ENCODE peak calls at places on chromosome X, in four cellular contexts. E is CD8-positive, alpha-beta T cell; R is testis; P is tibial artery. C is an unnamed sample. For H3K4me1, the result is how much of the 10 kb centered on the place peaks cover.

GRCh38 chrX:130770615-130771014 is 132.4 kb downstream of the ENOX2 start:
- DNase-seq in E (no peak), R (no peak), P (no peak), C (no peak)

GRCh38 chrX:153886915-153887314 is 942 bp upstream of the L1CAM start:
- DNase-seq in P (no peak), R (no peak), E (no peak), C (no peak)

GRCh38 chrX:72142094-72142843 is 10.6 kb upstream of the RTL5 start:
- DNase-seq in R (no peak), E (no peak), P (no peak), C (no peak)

GRCh38 chrX:69556094-69557011 is 52.2 kb downstream of the NALF2 start:
- DNase-seq in R (peak), P (no peak), E (no peak), C (peak)

GRCh38 chrX:26649534-26649933 is 433.6 kb downstream of the MAGEB5 start:
- DNase-seq in R (peak), E (no peak), P (no peak), C (no peak)

GRCh38 chrX:47958943-47959342 is 44.8 kb downstream of the ZNF182 start:
- DNase-seq in P (no peak), E (no peak), R (no peak), C (no peak)

GRCh38 chrX:118536204-118536603 is 40.6 kb downstream of the DOCK11 start:
- DNase-seq in E (no peak), P (no peak), R (no peak), C (no peak)

GRCh38 chrX:131675596-131676194 is 131.8 kb downstream of the OR13H1 start:
- DNase-seq in R (no peak), P (no peak), E (no peak), C (no peak)

GRCh38 chrX:108070891-108071290 is 20.5 kb downstream of the PSMD10 start:
- DNase-seq in R (no peak), P (no peak), E (no peak), C (no peak)

GRCh38 chrX:9670136-9670905 is 95.3 kb downstream of the GPR143 start:
- DNase-seq in E (no peak), R (no peak), P (no peak), C (no peak)

GRCh38 chrX:155767101-155767878 is 113.9 kb upstream of the VAMP7 start:
- DNase-seq in P (peak), E (no peak), R (peak), C (peak)

GRCh38 chrX:133994576-133994975 is 9.2 kb upstream of the GPC3 start:
- DNase-seq in E (no peak), R (no peak), P (no peak), C (no peak)

GRCh38 chrX:2538016-2538415 is 37.2 kb upstream of the DHRSX start:
- DNase-seq in R (no peak), P (no peak), E (no peak), C (no peak)

GRCh38 chrX:46029777-46030176 is 515.4 kb downstream of the ZNF674 start:
- DNase-seq in E (no peak), P (no peak), R (no peak), C (no peak)

GRCh38 chrX:51804741-51805140 is 61.5 kb downstream of the GSPT2 start:
- DNase-seq in P (no peak), R (no peak), E (no peak), C (no peak)

GRCh38 chrX:80181079-80181478 is 166.5 kb downstream of the TBX22 start:
- DNase-seq in R (peak), P (no peak), E (no peak), C (no peak)

GRCh38 chrX:154096140-154097002 is 1.1 kb downstream of the MECP2 start:
- DNase-seq in E (no peak), P (peak), R (no peak), C (no peak)

GRCh38 chrX:107684956-107685385 is 56.7 kb downstream of the PRPS1 start:
- DNase-seq in R (peak), P (peak), E (no peak), C (peak)

GRCh38 chrX:133321441-133321840 is 93.8 kb downstream of the GPC4 start:
- DNase-seq in R (no peak), P (no peak), E (no peak), C (no peak)

GRCh38 chrX:107482046-107482445 is 32.6 kb downstream of the FRMPD3 start:
- DNase-seq in P (no peak), R (no peak), E (no peak), C (no peak)

GRCh38 chrX:19683817-19684216 is 168.5 kb upstream of the MAP3K15 start:
- DNase-seq in E (no peak), P (no peak), R (no peak), C (no peak)

GRCh38 chrX:47814853-47815252 is 21.8 kb upstream of the ZNF81 start:
- DNase-seq in R (peak), E (no peak), P (no peak), C (no peak)

GRCh38 chrX:56564182-56564885 is 907 bp downstream of the UBQLN2 start:
- DNase-seq in R (peak), E (no peak), P (no peak), C (no peak)

GRCh38 chrX:28586891-28587635 is at the start of gene IL1RAPL1:
- DNase-seq in P (no peak), E (no peak), R (peak), C (no peak)

GRCh38 chrX:16869393-16870094 is 618 bp downstream of the RBBP7 start:
- DNase-seq in R (peak), P (peak), E (peak), C (no peak)

GRCh38 chrX:24371391-24371972 is 11.0 kb downstream of the SUPT20HL1 start:
- DNase-seq in P (peak), E (peak), R (peak), C (peak)

GRCh38 chrX:16002185-16002584 is 121.2 kb upstream of the GRPR start:
- DNase-seq in P (no peak), R (no peak), E (no peak), C (no peak)

GRCh38 chrX:10597871-10598270 is 22.5 kb downstream of the MID1 start:
- DNase-seq in E (no peak), R (no peak), P (no peak), C (no peak)

DNA sequence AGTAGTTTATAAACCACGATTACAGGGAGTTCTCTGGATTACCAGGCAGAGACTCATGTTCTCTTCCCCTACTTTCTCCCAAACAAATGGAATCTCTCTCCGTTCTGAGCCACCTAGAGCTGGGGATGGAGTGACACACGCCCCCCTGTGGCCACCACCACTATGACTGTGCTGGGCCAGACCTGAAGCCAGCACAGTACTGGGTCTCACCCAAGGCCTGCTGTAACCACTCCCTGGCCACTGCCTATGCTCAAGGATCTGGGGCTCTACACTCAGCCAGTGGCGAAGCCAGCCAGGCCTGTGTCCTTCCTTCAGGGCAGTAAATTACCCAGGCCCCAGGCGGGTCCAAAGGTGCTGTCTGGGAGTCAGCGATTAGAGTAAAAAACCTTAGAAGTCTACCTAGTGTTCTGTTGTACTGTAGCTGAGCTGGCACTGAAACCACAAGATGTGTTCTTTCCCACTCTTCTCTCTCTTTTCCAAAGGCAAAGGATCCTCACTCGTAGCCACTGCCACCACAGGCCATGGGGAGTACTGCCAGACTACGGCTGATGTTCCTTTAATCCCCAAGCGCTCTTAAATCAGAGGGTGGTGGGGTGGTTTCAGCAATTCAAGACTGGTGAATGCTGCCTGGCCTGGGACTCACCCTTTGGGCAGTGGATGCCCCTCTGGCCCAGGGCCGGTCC is 412.2 kb upstream of the ARX start:
- DNase-seq in R (no peak), P (no peak), E (no peak), C (no peak)
- TF ChIP-seq CTCF in R (no peak), P (no peak), E (no peak), C (no peak)

GRCh38 chrX:40090961-40091360 is 6.8 kb downstream of the BCOR start:
- DNase-seq in P (no peak), R (no peak), E (no peak), C (no peak)
- H3K4me1 ChIP-seq in P (under half), R (under half), E (half or more), C (under half)

DNA sequence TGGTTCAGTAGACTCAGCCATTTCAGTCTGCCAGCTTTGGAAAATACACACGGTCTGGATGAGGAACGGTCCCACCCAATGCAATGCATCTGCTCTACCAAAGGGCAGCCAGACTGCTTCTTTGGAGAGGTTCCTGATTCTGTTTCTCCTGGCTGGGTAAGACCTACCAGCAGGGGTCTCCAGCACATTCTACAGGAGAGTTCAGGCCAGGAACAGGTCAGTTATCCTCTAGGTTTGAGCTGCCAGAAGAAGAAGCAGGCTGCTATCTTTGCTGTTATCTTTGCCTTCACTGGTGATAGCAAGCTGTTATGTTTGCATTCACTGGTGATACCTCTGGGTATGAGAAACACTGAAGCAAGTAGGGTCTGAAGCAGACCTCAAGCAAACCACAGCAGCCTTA is 45.5 kb upstream of the PBDC1 start:
- DNase-seq in P (no peak), E (no peak), R (no peak), C (no peak)
- TF ChIP-seq CTCF in P (no peak), E (no peak), R (no peak), C (no peak)

GRCh38 chrX:13414006-13414647 is 94.3 kb upstream of the ATXN3L start:
- DNase-seq in R (no peak), E (no peak), P (no peak), C (no peak)

GRCh38 chrX:13419276-13419675 is 99.4 kb upstream of the ATXN3L start:
- DNase-seq in E (no peak), R (no peak), P (no peak), C (no peak)

GRCh38 chrX:13418126-13419091 is 98.6 kb upstream of the ATXN3L start:
- DNase-seq in P (no peak), R (no peak), E (no peak), C (no peak)

GRCh38 chrX:13412208-13412600 is 92.4 kb upstream of the ATXN3L start:
- DNase-seq in P (no peak), R (no peak), E (no peak), C (no peak)

DNA sequence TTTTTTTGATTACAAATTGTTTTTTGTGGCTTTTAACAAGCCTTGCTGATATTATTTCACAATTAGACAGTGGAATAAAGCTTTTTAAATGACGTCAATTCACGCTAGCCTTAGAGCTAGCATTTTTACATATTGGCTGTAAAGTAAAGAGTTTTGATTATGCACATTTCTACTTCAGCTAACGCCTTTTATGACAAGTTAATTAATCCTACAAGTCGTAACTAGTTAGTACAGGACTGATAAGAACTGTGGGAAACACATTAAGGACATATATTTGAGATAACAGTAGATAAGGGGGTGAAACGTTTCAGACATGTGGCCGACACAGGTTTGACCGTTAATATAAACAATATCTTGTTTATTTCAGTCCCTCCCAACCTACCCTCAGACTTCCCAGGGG is 95.7 kb upstream of the ATXN3L start:
- DNase-seq in R (no peak), P (no peak), E (no peak), C (no peak)
- H3K4me1 ChIP-seq in R (under half), P (under half), E (under half), C (under half)

DNA sequence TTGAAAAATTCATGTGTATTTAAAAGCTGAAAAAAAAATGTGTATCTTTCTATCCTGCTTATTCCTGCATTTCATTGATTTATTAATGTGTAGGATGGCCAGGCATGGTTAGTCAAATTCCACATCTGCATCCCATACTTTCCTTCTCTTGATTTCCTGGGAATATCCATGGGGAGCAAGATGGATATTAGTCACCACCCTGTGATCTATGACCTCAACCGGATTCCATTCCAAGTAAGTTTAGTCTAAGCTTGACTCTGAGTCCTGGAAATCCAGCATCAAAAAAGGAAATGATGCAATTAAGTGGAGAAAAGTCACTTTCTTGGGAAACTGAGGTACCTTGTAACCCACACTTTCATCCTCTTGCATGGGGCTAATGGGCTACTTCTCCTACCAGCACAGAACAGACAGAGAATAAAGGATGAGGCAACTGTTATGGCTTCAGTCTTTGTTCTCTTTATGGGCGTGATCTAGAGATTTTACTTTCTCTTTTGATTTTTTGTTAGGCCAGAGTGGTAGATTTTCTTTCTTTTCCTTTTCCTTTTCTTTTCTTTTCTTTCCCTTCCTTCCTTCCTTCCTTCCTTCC is 17.1 kb upstream of the BEX4 start:
- DNase-seq in E (no peak), R (no peak), P (no peak), C (no peak)
- TF ChIP-seq CTCF in E (no peak), R (no peak), P (no peak), C (no peak)

GRCh38 chrX:37783284-37783683 is 3.4 kb downstream of the CYBB start:
- DNase-seq in R (no peak), E (no peak), P (peak), C (no peak)
- H3K4me1 ChIP-seq in R (under half), E (under half), P (under half), C (under half)

GRCh38 chrX:8037593-8038348 is 110.6 kb upstream of the PNPLA4 start:
- DNase-seq in E (no peak), R (no peak), P (no peak), C (no peak)

GRCh38 chrX:8043546-8043945 is 116.3 kb upstream of the PNPLA4 start:
- DNase-seq in R (no peak), P (no peak), E (no peak), C (no peak)

GRCh38 chrX:8044861-8045434 is 117.7 kb upstream of the PNPLA4 start:
- DNase-seq in E (no peak), P (no peak), R (peak), C (no peak)

GRCh38 chrX:8043121-8043520 is 115.9 kb upstream of the PNPLA4 start:
- DNase-seq in E (no peak), P (no peak), R (no peak), C (no peak)

DNA sequence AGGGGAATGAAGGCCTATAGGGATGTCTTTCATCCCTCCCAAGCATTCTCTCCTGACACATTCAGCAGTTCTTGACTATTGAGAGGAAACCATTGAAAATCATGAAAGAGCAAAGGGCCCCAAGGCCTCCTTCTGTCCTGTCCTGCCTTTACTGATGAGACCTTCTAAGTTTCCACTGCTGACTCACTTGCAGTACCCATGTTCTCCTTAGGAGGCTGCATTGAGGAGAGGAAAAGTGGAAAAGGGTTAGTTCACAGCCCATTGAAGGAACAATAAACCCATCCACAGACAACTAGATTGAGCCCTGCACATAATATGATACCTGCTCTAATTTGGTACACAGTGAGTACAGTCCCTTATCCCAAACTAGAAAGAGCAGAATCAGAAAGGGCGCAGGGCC is 115.1 kb upstream of the PNPLA4 start:
- DNase-seq in E (no peak), P (no peak), R (no peak), C (no peak)
- TF ChIP-seq CTCF in E (no peak), P (no peak), R (no peak), C (no peak)